ENCODE peak calls at places on chromosomes 13 and 19, in six cellular contexts. P is pancreas; U is C1 segment of cervical spinal cord; L is stimulated activated CD4-positive, alpha-beta T cell treated with anti-CD3 and anti-CD28 coated beads, Interleukin-4, amount 100 ng/mL, for 48 hours; H is pons; O is RWPE1. D is an unnamed sample.

GRCh38 chr19:42248270-42249148 is 6.1 kb upstream of the GSK3A start:
- DNase-seq in P (no peak), U (no peak), L (no peak), H (no peak), O (no peak), D (no peak)

GRCh38 chr19:12453495-12453894 is 12.7 kb upstream of the ZNF443 start:
- DNase-seq in P (peak), U (no peak), L (no peak), H (no peak), O (peak), D (no peak)

GRCh38 chr13:41960195-41960699 is 662 bp downstream of the VWA8 start:
- DNase-seq in P (no peak), U (no peak), L (no peak), H (no peak), O (peak), D (no peak)

GRCh38 chr13:77859450-77859849 is 59.2 kb downstream of the EDNRB start:
- DNase-seq in P (no peak), U (no peak), L (no peak), H (no peak), O (no peak), D (no peak)

GRCh38 chr13:62320129-62320724 is 904.6 kb upstream of the PCDH20 start:
- DNase-seq in P (no peak), U (no peak), L (no peak), H (peak), O (peak), D (no peak)

GRCh38 chr13:42064259-42064658 is 15.8 kb downstream of the DGKH start:
- DNase-seq in P (no peak), U (no peak), L (no peak), H (no peak), O (no peak), D (no peak)

GRCh38 chr13:92143766-92144165 is 745.3 kb downstream of the GPC5 start:
- DNase-seq in P (no peak), U (no peak), L (no peak), H (no peak), O (no peak), D (no peak)

GRCh38 chr13:34822681-34823080 is 119.4 kb upstream of the NBEA start:
- DNase-seq in P (no peak), U (no peak), L (no peak), H (no peak), O (no peak), D (no peak)

GRCh38 chr13:75687145-75687763 is 51.1 kb downstream of the LMO7 start:
- DNase-seq in P (no peak), U (no peak), L (no peak), H (peak), O (no peak), D (no peak)

GRCh38 chr13:50810998-50811397 is 32.5 kb downstream of the DLEU7 start:
- DNase-seq in P (no peak), U (no peak), L (no peak), H (peak), O (no peak), D (no peak)

GRCh38 chr13:114064516-114065140 is 67.8 kb downstream of the RASA3 start:
- DNase-seq in P (peak), U (peak), L (no peak), H (peak), O (peak), D (peak)

GRCh38 chr19:47699360-47699917 is 13.8 kb upstream of the EHD2 start:
- DNase-seq in P (peak), U (no peak), L (peak), H (peak), O (peak), D (peak)

GRCh38 chr13:36014763-36015162 is 116.4 kb downstream of the DCLK1 start:
- DNase-seq in P (no peak), U (no peak), L (no peak), H (no peak), O (no peak), D (no peak)

GRCh38 chr19:49677232-49677881 is at the start of gene PRMT1:
- DNase-seq in P (no peak), U (peak), L (no peak), H (no peak), O (no peak), D (peak)

GRCh38 chr19:49441210-49441959 is at the start of gene SLC17A7:
- DNase-seq in P (no peak), U (no peak), L (no peak), H (no peak), O (peak), D (no peak)

GRCh38 chr13:109209526-109209925 is 576.9 kb downstream of the IRS2 start:
- DNase-seq in P (no peak), U (no peak), L (no peak), H (no peak), O (no peak), D (no peak)

GRCh38 chr13:114224201-114224600 is 10.5 kb upstream of the CDC16 start:
- DNase-seq in P (peak), U (no peak), L (no peak), H (no peak), O (no peak), D (no peak)

GRCh38 chr13:51346397-51346796 is 6.9 kb downstream of the SERPINE3 start:
- DNase-seq in P (no peak), U (no peak), L (no peak), H (no peak), O (no peak), D (no peak)

GRCh38 chr19:3784607-3785463 is 1.3 kb downstream of the MATK start:
- DNase-seq in P (no peak), U (no peak), L (no peak), H (no peak), O (peak), D (no peak)

GRCh38 chr13:80161219-80161618 is 179.7 kb downstream of the SPRY2 start:
- DNase-seq in P (no peak), U (no peak), L (no peak), H (no peak), O (no peak), D (no peak)

GRCh38 chr13:110015253-110015652 is 228.9 kb upstream of the IRS2 start:
- DNase-seq in P (peak), U (no peak), L (no peak), H (no peak), O (peak), D (no peak)

GRCh38 chr19:2455481-2456300 is 1.1 kb downstream of the LMNB2 start:
- DNase-seq in P (peak), U (no peak), L (peak), H (no peak), O (peak), D (peak)